ENCODE peak calls at places on chromosomes 4 and X, in five cellular contexts. O is germinal center, M is PC-3, J is DMS153, H is IMR-90. W is an unnamed sample.

GRCh38 chr4:37682701-37683401 is 3.3 kb downstream of the RELL1 start:
- DNase-seq in H (no peak), J (no peak), O (peak), M (no peak), W (peak)

GRCh38 chr4:23931489-23931830 is 41.6 kb upstream of the PPARGC1A start:
- DNase-seq in H (no peak), M (no peak), J (no peak), O (no peak), W (no peak)

GRCh38 chr4:112083587-112084347 is 61.5 kb upstream of the FAM241A start:
- DNase-seq in M (peak), J (no peak), H (peak), O (no peak), W (no peak)

GRCh38 chrX:40092808-40093435 is 4.8 kb downstream of the BCOR start:
- DNase-seq in H (no peak), J (no peak), O (no peak), M (no peak), W (no peak)

GRCh38 chr4:121790976-121791375 is 10.1 kb upstream of the EXOSC9 start:
- DNase-seq in H (peak), M (no peak), O (no peak), J (no peak), W (no peak)

GRCh38 chr4:22191565-22192301 is 243.2 kb upstream of the KCNIP4 start:
- DNase-seq in J (no peak), M (no peak), H (no peak), O (no peak), W (no peak)

GRCh38 chr4:78545275-78546246 is 6.0 kb upstream of the ANXA3 start:
- DNase-seq in M (peak), O (no peak), J (no peak), H (peak), W (no peak)

GRCh38 chrX:100643943-100644587 is at the start of gene SRPX2:
- DNase-seq in H (peak), M (peak), J (no peak), O (no peak), W (no peak)

GRCh38 chr4:67658302-67658701 is 42.7 kb downstream of the UBA6 start:
- DNase-seq in J (no peak), M (no peak), H (no peak), O (no peak), W (no peak)

GRCh38 chr4:17574206-17574605 is 2.8 kb upstream of the LAP3 start:
- DNase-seq in J (no peak), H (no peak), O (no peak), M (no peak), W (no peak)

GRCh38 chr4:2685541-2685940 is 70.6 kb downstream of the TNIP2 start:
- DNase-seq in O (no peak), J (no peak), M (no peak), H (peak), W (no peak)

GRCh38 chr4:143482753-143483362 is 30.6 kb upstream of the SMARCA5 start:
- DNase-seq in M (peak), J (peak), H (peak), O (peak), W (peak)

GRCh38 chr4:118905546-118905945 is 16.9 kb downstream of the SYNPO2 start:
- DNase-seq in O (no peak), H (peak), M (no peak), J (peak), W (no peak)

GRCh38 chr4:6200011-6200921 is at the start of gene JAKMIP1:
- DNase-seq in M (peak), O (peak), J (no peak), H (peak), W (peak)

GRCh38 chr4:96347582-96347981 is 507.7 kb downstream of the PDHA2 start:
- DNase-seq in J (no peak), M (no peak), H (no peak), O (no peak), W (no peak)

GRCh38 chr4:66123195-66123594 is 452.9 kb upstream of the EPHA5 start:
- DNase-seq in J (no peak), O (no peak), H (no peak), M (peak), W (no peak)

GRCh38 chr4:183178201-183178600 is 79.1 kb downstream of the WWC2 start:
- DNase-seq in O (no peak), M (no peak), J (no peak), H (no peak), W (no peak)

GRCh38 chr4:256492-256891 is 48.8 kb downstream of the ZNF732 start:
- DNase-seq in H (no peak), J (no peak), M (no peak), O (no peak), W (no peak)

GRCh38 chrX:54473993-54474859 is 21.8 kb downstream of the FGD1 start:
- DNase-seq in M (peak), O (no peak), H (no peak), J (no peak), W (no peak)

GRCh38 chr4:146654648-146654975 is 15.9 kb downstream of the POU4F2 start:
- DNase-seq in H (no peak), J (no peak), M (no peak), O (no peak), W (no peak)

GRCh38 chrX:3811331-3812311 is 98.2 kb upstream of the PRKX start:
- DNase-seq in O (peak), H (peak), J (no peak), M (no peak), W (peak)

GRCh38 chrX:79601336-79602131 is 234.4 kb upstream of the ITM2A start:
- DNase-seq in O (no peak), J (peak), H (no peak), M (no peak), W (no peak)

GRCh38 chrX:63032811-63033210 is 318.3 kb downstream of the SPIN4 start:
- DNase-seq in O (no peak), J (no peak), M (no peak), H (no peak), W (no peak)

GRCh38 chr4:54898941-54899340 is 226.5 kb downstream of the KDR start:
- DNase-seq in O (no peak), J (no peak), H (peak), M (no peak), W (no peak)

GRCh38 chr4:40918330-40918729 is 168.6 kb downstream of the NSUN7 start:
- DNase-seq in M (peak), O (no peak), H (peak), J (no peak), W (no peak)

GRCh38 chr4:39825741-39826231 is 127.8 kb downstream of the UBE2K start:
- DNase-seq in J (no peak), H (peak), M (peak), O (no peak), W (no peak)

GRCh38 chrX:54633641-54634040 is 103.6 kb downstream of the GNL3L start:
- DNase-seq in M (no peak), J (no peak), O (no peak), H (peak), W (no peak)

GRCh38 chrX:30992381-30992904 is 79.4 kb downstream of the FTHL17 start:
- DNase-seq in H (no peak), O (no peak), J (peak), M (no peak), W (no peak)

GRCh38 chr4:30776451-30776850 is 56.3 kb downstream of the PCDH7 start:
- DNase-seq in J (no peak), H (no peak), M (no peak), O (no peak), W (no peak)

GRCh38 chr4:83067058-83067639 is 32.2 kb downstream of the COPS4 start:
- DNase-seq in M (peak), O (no peak), J (no peak), H (no peak), W (no peak)

GRCh38 chr4:133869486-133869885 is 332.1 kb downstream of the PABPC4L start:
- DNase-seq in O (no peak), H (no peak), J (no peak), M (no peak), W (no peak)

GRCh38 chrX:102849396-102849795 is 87.7 kb upstream of the RAB40AL start:
- DNase-seq in H (no peak), J (no peak), O (no peak), M (no peak), W (no peak)

GRCh38 chr4:53861856-53862610 is 202.4 kb downstream of the CHIC2 start:
- DNase-seq in O (no peak), H (peak), J (no peak), M (peak), W (no peak)

GRCh38 chr4:188596027-188596426 is 456.8 kb downstream of the TRIML1 start:
- DNase-seq in O (no peak), M (no peak), H (peak), J (no peak), W (no peak)

GRCh38 chr4:146883070-146883469 is 62.6 kb downstream of the TTC29 start:
- DNase-seq in H (no peak), M (no peak), J (no peak), O (no peak), W (no peak)